ENCODE peak calls at places on chromosomes 7 and 10, in five cellular contexts. K is stomach, P is left ventricle myocardium inferior, M is neural progenitor cell, A is cardiac muscle cell. H is an unnamed sample. For H3K4me1, the result is how much of the 10 kb centered on the place peaks cover.

GRCh38 chr7:128738570-128739047 is 550 bp upstream of the CALU start:
- DNase-seq in K (no peak), P (no peak), M (no peak), A (no peak), H (no peak)

GRCh38 chr10:50544857-50545429 is 78.8 kb downstream of the SGMS1 start:
- DNase-seq in K (no peak), P (no peak), M (no peak), A (no peak), H (no peak)

GRCh38 chr7:117127585-117128168 is 174.4 kb downstream of the ST7 start:
- DNase-seq in K (peak), P (peak), M (peak), A (peak), H (peak)

GRCh38 chr10:13139150-13139549 is 22.2 kb upstream of the MCM10 start:
- DNase-seq in K (no peak), P (no peak), M (no peak), A (no peak), H (no peak)

GRCh38 chr7:145884716-145885514 is 231.7 kb upstream of the CNTNAP2 start:
- DNase-seq in K (no peak), P (no peak), M (no peak), A (no peak), H (no peak)

GRCh38 chr7:42197391-42197790 is 39.6 kb downstream of the GLI3 start:
- DNase-seq in K (no peak), P (no peak), M (peak), A (no peak), H (no peak)

GRCh38 chr7:7521259-7521658 is 14.4 kb downstream of the COL28A1 start:
- DNase-seq in K (no peak), P (no peak), M (no peak), A (no peak), H (no peak)

GRCh38 chr10:27614776-27615175 is 110.7 kb downstream of the RAB18 start:
- DNase-seq in K (no peak), P (no peak), M (no peak), A (no peak), H (no peak)

GRCh38 chr7:97064972-97065587 is 40.4 kb upstream of the DLX5 start:
- DNase-seq in K (no peak), P (no peak), M (peak), A (peak), H (peak)

GRCh38 chr10:12965571-12965970 is 35.9 kb downstream of the CCDC3 start:
- DNase-seq in K (no peak), P (no peak), M (no peak), A (no peak), H (no peak)

GRCh38 chr7:26843696-26844095 is 20.7 kb downstream of the SKAP2 start:
- DNase-seq in K (no peak), P (no peak), M (peak), A (no peak), H (no peak)

GRCh38 chr7:55476071-55476803 is 96.1 kb downstream of the VOPP1 start:
- DNase-seq in K (no peak), P (no peak), M (no peak), A (no peak), H (no peak)

GRCh38 chr7:22488643-22489462 is 11.1 kb downstream of the STEAP1B start:
- DNase-seq in K (peak), P (peak), M (peak), A (peak), H (peak)

GRCh38 chr10:129900825-129901224 is 63.2 kb downstream of the EBF3 start:
- DNase-seq in K (no peak), P (no peak), M (no peak), A (peak), H (no peak)

GRCh38 chr7:8015095-8015745 is 46.6 kb downstream of the GLCCI1 start:
- DNase-seq in K (no peak), P (no peak), M (no peak), A (no peak), H (no peak)

GRCh38 chr10:71086439-71087080 is 125.8 kb upstream of the UNC5B start:
- DNase-seq in K (no peak), P (no peak), M (no peak), A (no peak), H (no peak)

GRCh38 chr10:6578221-6579192 is 1.6 kb downstream of the PRKCQ start:
- DNase-seq in K (no peak), P (no peak), M (peak), A (no peak), H (no peak)

GRCh38 chr10:21020545-21020944 is 123.4 kb upstream of the NEBL start:
- DNase-seq in K (peak), P (no peak), M (peak), A (peak), H (peak)

GRCh38 chr10:1853801-1854200 is 116.5 kb upstream of the ADARB2 start:
- DNase-seq in K (no peak), P (no peak), M (no peak), A (no peak), H (no peak)

GRCh38 chr10:13644866-13645265 is 58.1 kb downstream of the PRPF18 start:
- DNase-seq in K (no peak), P (no peak), M (no peak), A (no peak), H (no peak)

GRCh38 chr7:28937593-28937992 is 20.5 kb downstream of the TRIL start:
- DNase-seq in K (no peak), P (no peak), M (no peak), A (no peak), H (no peak)

GRCh38 chr7:44678096-44678467 is 70.6 kb upstream of the ZMIZ2 start:
- DNase-seq in K (no peak), P (no peak), M (no peak), A (no peak), H (no peak)

GRCh38 chr7:44390701-44391100 is 65.3 kb upstream of the CAMK2B start:
- DNase-seq in K (peak), P (no peak), M (no peak), A (no peak), H (no peak)

GRCh38 chr10:133128126-133129081 is 31.6 kb upstream of the KNDC1 start:
- DNase-seq in K (no peak), P (peak), M (no peak), A (no peak), H (no peak)

DNA sequence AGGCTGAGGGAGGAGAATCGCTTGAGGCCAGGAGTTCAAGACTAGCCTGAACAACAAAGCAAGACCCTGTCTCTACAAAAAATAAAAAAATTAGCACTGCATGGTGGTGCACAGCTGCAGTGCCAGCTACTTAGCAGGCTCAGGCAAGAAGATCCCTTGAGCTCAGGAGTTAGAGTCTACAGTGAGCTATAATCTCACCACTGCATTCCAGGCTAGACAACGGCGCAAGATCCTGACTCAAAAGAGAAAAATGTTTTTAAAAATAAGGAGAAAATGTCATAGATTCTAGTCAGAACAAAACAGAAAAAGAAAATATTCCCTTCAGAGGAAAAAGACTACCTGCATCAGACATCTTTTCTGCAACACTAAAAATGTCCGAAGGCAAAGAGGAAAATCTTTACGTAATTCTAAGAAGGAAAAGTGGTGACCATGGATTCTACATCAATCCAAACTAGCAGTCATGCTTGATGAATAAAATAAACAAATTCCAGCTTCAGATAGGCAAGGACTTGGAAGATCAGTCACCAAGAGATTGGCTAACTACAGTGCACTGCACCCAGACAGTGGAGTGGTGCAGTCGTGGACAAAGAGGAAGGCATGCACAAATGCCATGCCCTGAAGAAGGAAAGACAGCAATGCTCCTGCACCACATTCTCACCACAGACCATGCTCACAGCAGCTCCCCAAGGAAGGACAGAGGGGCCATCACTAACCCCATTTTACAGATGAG is 54.3 kb downstream of the ERCC6 start:
- DNase-seq in K (no peak), P (no peak), M (no peak), A (no peak), H (no peak)
- TF ChIP-seq CTCF in K (no peak), P (no peak), M (no peak), A (no peak), H (no peak)

GRCh38 chr10:3778708-3779108 is 6.3 kb downstream of the KLF6 start:
- DNase-seq in K (no peak), P (no peak), M (no peak), A (no peak), H (no peak)

GRCh38 chr10:3780766-3781457 is 4.1 kb downstream of the KLF6 start:
- DNase-seq in K (no peak), P (no peak), M (no peak), A (no peak), H (no peak)

GRCh38 chr10:3781458-3782098 is 3.4 kb downstream of the KLF6 start:
- DNase-seq in K (peak), P (peak), M (no peak), A (no peak), H (no peak)

GRCh38 chr10:3779146-3779707 is 5.8 kb downstream of the KLF6 start:
- DNase-seq in K (no peak), P (no peak), M (no peak), A (no peak), H (no peak)

GRCh38 chr10:3780056-3780765 is 4.8 kb downstream of the KLF6 start:
- DNase-seq in K (no peak), P (no peak), M (no peak), A (no peak), H (no peak)
- H3K4me1 ChIP-seq in K (half or more), P (half or more), M (under half), A (under half), H (under half)

GRCh38 chr10:76310681-76311080 is 879.3 kb downstream of the LRMDA start:
- DNase-seq in K (no peak), P (no peak), M (no peak), A (no peak), H (no peak)

GRCh38 chr10:76308946-76309529 is 877.6 kb downstream of the LRMDA start:
- DNase-seq in K (no peak), P (no peak), M (peak), A (no peak), H (no peak)

GRCh38 chr10:76315240-76315639 is 883.8 kb downstream of the LRMDA start:
- DNase-seq in K (no peak), P (no peak), M (no peak), A (no peak), H (no peak)

GRCh38 chr10:76309744-76310441 is 878.5 kb downstream of the LRMDA start:
- DNase-seq in K (no peak), P (no peak), M (no peak), A (no peak), H (no peak)

GRCh38 chr10:76311752-76312699 is 880.6 kb downstream of the LRMDA start:
- DNase-seq in K (peak), P (no peak), M (peak), A (peak), H (peak)
- TF ChIP-seq CTCF in K (no peak), P (peak), M (peak), A (peak), H (peak)

DNA sequence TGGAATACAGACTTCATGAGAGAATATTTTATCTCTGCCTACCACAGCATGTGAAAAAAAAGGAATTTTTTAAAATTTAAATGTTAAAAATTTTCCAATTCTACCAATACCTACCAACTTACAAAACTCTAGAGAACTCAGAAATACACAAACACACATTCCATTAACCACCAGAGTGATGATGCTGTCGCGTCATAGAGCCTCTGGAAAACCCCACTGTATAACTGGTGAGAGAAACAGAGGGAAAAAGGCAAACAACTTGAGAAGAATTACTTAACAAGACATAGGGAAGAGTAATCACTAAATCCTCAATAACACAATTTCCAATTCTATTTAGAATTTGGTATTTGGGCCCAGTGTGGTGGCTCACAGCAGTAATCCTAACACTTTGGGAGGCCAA is 6.2 kb upstream of the SPOCK2 start:
- DNase-seq in K (no peak), P (no peak), M (no peak), A (no peak), H (no peak)
- H3K4me1 ChIP-seq in K (under half), P (under half), M (under half), A (under half), H (under half)

GRCh38 chr7:100588438-100588837 is 2.3 kb downstream of the FBXO24 start:
- DNase-seq in K (no peak), P (no peak), M (peak), A (peak), H (peak)

GRCh38 chr7:100589341-100589935 is 3.3 kb downstream of the FBXO24 start:
- DNase-seq in K (no peak), P (no peak), M (peak), A (no peak), H (no peak)

GRCh38 chr7:100586266-100587025 is at the start of gene FBXO24:
- DNase-seq in K (peak), P (peak), M (peak), A (peak), H (peak)

GRCh38 chr7:100591596-100591995 is 5.5 kb downstream of the FBXO24 start:
- DNase-seq in K (no peak), P (no peak), M (no peak), A (no peak), H (no peak)

DNA sequence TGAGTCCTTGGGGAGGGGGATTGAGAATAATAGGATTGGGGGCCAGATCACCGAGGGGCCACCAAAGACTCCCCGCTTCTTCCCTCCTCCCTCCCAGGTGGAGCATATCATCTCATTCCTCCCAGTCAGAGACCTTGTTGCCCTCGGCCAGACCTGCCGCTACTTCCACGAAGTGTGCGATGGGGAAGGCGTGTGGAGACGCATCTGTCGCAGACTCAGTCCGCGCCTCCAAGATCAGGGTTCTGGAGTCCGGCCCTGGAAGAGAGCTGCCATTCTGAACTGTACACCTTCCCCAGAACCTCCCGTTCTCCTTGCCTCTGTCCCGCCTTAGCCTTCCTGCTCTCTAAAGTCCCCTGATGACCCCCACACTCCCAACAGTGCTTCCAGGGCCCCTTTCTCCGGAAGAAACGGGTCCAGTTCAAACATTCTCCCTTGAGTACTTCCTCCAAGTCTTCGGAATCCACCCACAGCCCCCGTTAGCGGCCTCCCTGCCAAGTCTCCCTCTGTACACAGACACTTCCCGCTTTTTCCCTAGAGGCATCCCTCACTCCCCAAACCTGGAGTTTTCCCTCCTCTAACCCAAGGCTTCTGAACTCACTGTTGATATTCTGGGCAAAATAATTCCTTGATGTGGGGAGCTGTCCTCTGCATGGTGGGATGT is 4.1 kb downstream of the FBXO24 start:
- DNase-seq in K (no peak), P (no peak), M (no peak), A (no peak), H (no peak)
- TF ChIP-seq CTCF in K (no peak), P (no peak), M (no peak), A (no peak), H (no peak)

GRCh38 chr7:110943686-110944350 is 147.1 kb upstream of the LRRN3 start:
- DNase-seq in K (no peak), P (no peak), M (no peak), A (no peak), H (no peak)
- H3K4me1 ChIP-seq in K (under half), P (under half), M (under half), A (under half), H (under half)

GRCh38 chr10:44462338-44462914 is 77.5 kb upstream of the CXCL12 start:
- DNase-seq in K (no peak), P (no peak), M (no peak), A (no peak), H (no peak)

GRCh38 chr10:44460499-44460898 is 75.6 kb upstream of the CXCL12 start:
- DNase-seq in K (no peak), P (no peak), M (no peak), A (no peak), H (no peak)

GRCh38 chr10:44458671-44459403 is 73.9 kb upstream of the CXCL12 start:
- DNase-seq in K (no peak), P (no peak), M (no peak), A (no peak), H (no peak)

GRCh38 chr10:44459677-44460076 is 74.8 kb upstream of the CXCL12 start:
- DNase-seq in K (no peak), P (no peak), M (no peak), A (no peak), H (no peak)

DNA sequence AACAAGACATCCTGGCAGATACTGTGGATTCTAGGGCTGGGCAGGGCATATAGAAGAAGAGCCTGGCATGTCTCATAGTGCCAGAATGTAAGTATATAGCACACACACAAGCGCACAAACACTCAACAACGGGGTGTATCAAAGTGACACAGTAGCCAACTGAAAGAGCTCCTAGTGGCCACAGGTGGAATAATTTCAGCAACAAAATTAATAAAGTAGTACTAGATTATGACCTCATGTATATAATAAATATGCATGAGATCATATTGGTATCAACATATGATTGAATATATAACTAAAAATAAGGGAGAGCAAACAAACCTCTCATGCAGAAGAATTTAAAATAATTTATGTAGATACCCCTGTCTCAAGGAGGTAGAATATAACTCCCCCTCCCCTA is 72.4 kb upstream of the CXCL12 start:
- DNase-seq in K (no peak), P (no peak), M (no peak), A (no peak), H (no peak)
- TF ChIP-seq CTCF in K (no peak), P (no peak), M (peak), A (peak), H (no peak)

GRCh38 chr10:95553674-95554073 is 7.5 kb downstream of the SORBS1 start:
- DNase-seq in K (no peak), P (no peak), M (no peak), A (no peak), H (no peak)
- H3K4me1 ChIP-seq in K (under half), P (half or more), M (under half), A (under half), H (under half)

H was measured in hepatocyte.